ENCODE peak calls at places on chromosomes 13 and 19, in six cellular contexts. A is endodermal cell, D is AG04450, Z is ovary, S is Peyer's patch, Y is MM.1S. H is an unnamed sample.
A peak's percentile ranks its signal among the peaks of the same experiment; 100 is the strongest.

GRCh38 chr13:113364933-113365371 is 1.0 kb upstream of the GRTP1 start:
- DNase-seq in A (no peak), D (no peak), Z (peak; percentile 57), S (no peak), Y (no peak), H (no peak)

GRCh38 chr13:44837250-44837649 is 152.0 kb downstream of the NUFIP1 start:
- DNase-seq in A (no peak), D (peak; percentile 21), Z (no peak), S (no peak), Y (no peak), H (no peak)

GRCh38 chr19:8206147-8207087 is 2.8 kb upstream of the CERS4 start:
- DNase-seq in A (peak; percentile 71), D (no peak), Z (no peak), S (no peak), Y (no peak), H (no peak)

GRCh38 chr19:7868326-7868670 is 5.9 kb downstream of the PRR36 start:
- DNase-seq in A (no peak), D (no peak), Z (peak; percentile 56), S (no peak), Y (no peak), H (no peak)

GRCh38 chr19:46748325-46749109 is 2.3 kb upstream of the STRN4 start:
- DNase-seq in A (peak; percentile 93), D (no peak), Z (peak; percentile 69), S (peak; percentile 76), Y (peak; percentile 49), H (peak; percentile 84)

GRCh38 chr19:18412610-18413239 is 6.5 kb upstream of the SSBP4 start:
- DNase-seq in A (no peak), D (no peak), Z (no peak), S (no peak), Y (no peak), H (no peak)

GRCh38 chr19:57466489-57466888 is 9.5 kb upstream of the VN1R1 start:
- DNase-seq in A (no peak), D (no peak), Z (no peak), S (no peak), Y (no peak), H (no peak)

GRCh38 chr19:45075215-45076028 is 856 bp downstream of the ZNF296 start:
- DNase-seq in A (peak; percentile 88), D (no peak), Z (no peak), S (peak; percentile 91), Y (peak; percentile 94), H (peak; percentile 96)

GRCh38 chr13:94811753-94812152 is 99.4 kb upstream of the SOX21 start:
- DNase-seq in A (no peak), D (no peak), Z (no peak), S (no peak), Y (no peak), H (no peak)

DNA sequence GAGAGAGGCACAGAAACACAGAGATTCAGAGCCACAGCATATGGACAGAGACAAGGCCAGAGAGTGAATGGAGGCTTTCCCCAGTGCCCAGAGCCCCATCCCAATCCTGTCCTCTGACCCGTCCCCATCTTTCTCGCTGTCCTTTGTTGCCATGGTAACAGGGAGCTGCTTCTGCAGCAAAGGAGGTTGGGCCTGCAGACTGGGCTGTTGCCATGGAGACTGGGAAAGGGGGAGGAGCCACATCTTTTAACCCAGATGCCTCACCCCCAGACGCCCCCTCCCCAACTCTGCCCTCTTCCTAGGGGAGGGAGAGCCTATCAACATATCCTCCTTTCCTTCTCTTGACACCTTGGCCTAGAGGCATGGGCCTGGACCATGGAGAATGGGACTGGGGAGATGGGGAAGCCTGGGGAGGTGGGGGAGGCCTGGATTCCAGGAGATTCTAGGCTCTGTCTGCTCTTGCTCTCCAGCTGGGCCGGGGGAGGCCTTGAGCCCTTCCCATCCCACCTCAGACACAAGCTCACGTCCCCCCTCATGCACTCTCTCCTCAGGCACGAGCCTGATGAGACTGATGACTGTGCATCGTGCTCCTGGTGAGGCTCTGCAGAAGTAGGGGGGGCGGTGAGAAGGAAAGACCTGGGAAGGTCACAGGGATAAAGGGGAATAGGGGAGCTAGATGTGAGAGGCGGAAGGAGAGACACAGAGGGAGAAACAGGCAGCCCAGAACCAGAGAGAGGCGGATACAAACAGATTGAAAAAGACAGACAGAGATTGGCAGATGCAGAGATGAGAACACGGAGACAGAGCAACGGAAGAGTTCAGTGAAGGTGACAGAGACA is 2.1 kb upstream of the ATP1A3 start:
- DNase-seq in A (peak; percentile 78), D (no peak), Z (no peak), S (no peak), Y (no peak), H (no peak)
- H3K9me3 ChIP-seq in A (no peaks in the 10 kb centered on the region), D (no peaks in the 10 kb centered on the region), Z (no peaks in the 10 kb centered on the region), S (no peaks in the 10 kb centered on the region), Y (no peaks in the 10 kb centered on the region), H (no peaks in the 10 kb centered on the region)

GRCh38 chr19:13747098-13747453 is 17.2 kb upstream of the MRI1 start:
- DNase-seq in A (no peak), D (no peak), Z (no peak), S (no peak), Y (no peak), H (no peak)
- H3K27ac ChIP-seq in A (no peak overlapping the region), D (no peak overlapping the region), Z (peak overlapping the region; percentile 91), S (peak overlapping the region; percentile 93), Y (no peak overlapping the region), H (peak overlapping the region; percentile 37)

GRCh38 chr13:99955107-99955746 is 16.3 kb downstream of the ZIC5 start:
- DNase-seq in A (peak; percentile 74), D (no peak), Z (no peak), S (no peak), Y (no peak), H (no peak)
- H3K27me3 ChIP-seq in A (peaks cover 98% of the 10 kb centered on the region), D (peaks cover 80% of the 10 kb centered on the region), Z (peaks cover 2% of the 10 kb centered on the region), S (peaks cover 54% of the 10 kb centered on the region), Y (peaks cover 9% of the 10 kb centered on the region), H (peaks cover 86% of the 10 kb centered on the region)

GRCh38 chr13:28922341-28922740 is 102.2 kb downstream of the MTUS2 start:
- DNase-seq in A (no peak), D (no peak), Z (no peak), S (no peak), Y (no peak), H (no peak)
- H3K9me3 ChIP-seq in A (peaks cover 29% of the 10 kb centered on the region), D (peaks cover 29% of the 10 kb centered on the region), Z (no peaks in the 10 kb centered on the region), S (no peaks in the 10 kb centered on the region), Y (no peaks in the 10 kb centered on the region), H (no peaks in the 10 kb centered on the region)

DNA sequence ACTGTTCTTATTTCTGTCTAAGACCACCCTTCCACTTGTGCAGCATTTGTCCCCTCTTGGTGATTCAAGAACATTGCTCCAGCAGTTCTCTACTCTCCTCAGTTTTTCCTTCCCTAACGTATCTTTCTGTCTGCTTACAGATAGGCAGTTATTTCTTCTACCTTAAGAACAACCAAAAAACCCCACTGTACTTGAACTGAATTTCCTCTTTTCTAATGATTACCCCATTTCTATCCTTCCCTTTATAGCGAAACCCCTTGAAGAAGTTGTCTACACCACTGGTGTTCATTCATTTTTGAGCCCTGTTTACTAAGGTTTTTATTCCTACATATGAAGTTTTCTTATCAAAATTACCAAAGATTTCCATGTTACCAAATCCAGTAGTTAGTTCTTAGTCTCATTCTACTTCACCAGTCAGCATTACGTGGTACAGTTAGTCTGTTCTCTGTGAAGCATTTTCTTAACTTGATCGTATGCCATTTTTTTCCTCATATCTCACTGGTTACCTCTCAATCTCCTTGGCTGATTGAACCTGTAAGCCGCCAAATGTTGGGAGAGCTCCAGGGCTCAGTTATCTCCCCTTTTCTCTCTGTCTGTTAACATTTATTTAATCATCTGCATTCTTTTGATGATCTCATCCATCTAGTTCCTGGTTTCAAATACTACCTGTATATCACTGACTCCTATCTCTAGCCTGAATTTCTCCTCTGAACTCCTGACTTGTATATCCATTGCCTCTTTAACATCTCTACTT is 9.0 kb downstream of the LSM14A start:
- DNase-seq in A (no peak), D (no peak), Z (no peak), S (no peak), Y (no peak), H (no peak)
- H3K27ac ChIP-seq in A (no peak overlapping the region), D (no peak overlapping the region), Z (no peak overlapping the region), S (no peak overlapping the region), Y (no peak overlapping the region), H (no peak overlapping the region)

DNA sequence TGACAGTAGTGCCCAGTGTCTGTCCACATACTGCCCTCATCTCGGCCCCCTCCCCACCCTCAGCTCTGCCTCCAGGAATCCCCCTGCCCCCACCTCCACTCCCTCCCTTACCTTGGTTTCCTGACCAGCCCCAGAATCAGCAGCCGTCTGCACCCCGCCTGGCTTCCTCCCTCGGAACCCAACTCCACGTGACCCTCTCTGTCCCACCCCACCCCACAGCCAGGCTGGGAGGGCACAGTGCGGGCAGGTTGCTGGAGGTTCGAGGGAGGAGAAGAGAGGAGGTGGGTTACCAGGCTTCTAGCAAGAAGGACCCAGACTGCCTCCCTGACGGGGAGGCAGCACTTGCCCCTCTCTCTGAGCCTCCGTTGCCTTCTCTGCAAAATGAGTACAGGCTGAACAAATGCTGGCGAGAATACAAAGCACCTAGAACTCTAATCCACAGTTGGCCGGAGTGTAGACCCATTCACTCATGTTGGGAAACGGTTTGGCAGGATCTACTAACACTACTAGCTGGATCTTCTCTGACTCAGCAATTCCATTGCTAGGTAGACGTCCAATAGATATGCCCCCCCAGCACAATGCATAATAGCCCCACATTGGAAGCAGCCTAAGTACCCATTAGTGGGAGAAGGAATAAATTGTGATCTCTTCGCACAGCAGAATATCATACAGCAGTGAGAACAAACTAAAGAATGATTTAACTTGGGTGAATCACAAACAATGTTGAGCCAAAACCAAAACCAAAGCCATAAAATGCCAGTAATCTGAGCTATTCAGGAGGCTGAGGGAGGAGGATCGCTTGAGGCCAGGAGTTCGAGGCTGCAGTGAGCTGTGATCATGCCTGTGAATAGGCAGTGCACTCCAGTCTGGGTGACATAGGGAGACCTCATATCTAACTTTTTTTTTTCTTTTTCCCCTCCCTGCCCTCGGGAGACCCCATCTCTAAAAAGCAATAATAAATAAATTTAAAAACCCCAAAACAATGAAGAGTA is at the start of gene RASAL3:
- DNase-seq in A (peak; percentile 59), D (no peak), Z (no peak), S (no peak), Y (peak; percentile 73), H (no peak)
- H3K27me3 ChIP-seq in A (peaks cover 35% of the 10 kb centered on the region), D (peaks cover 22% of the 10 kb centered on the region), Z (no peaks in the 10 kb centered on the region), S (peaks cover 4% of the 10 kb centered on the region), Y (no peaks in the 10 kb centered on the region), H (peaks cover 24% of the 10 kb centered on the region)

GRCh38 chr19:22814124-22814523 is 18.0 kb upstream of the ZNF723 start:
- DNase-seq in A (no peak), D (no peak), Z (no peak), S (no peak), Y (no peak), H (no peak)
- H3K9me3 ChIP-seq in A (peaks cover 96% of the 10 kb centered on the region), D (peaks cover 37% of the 10 kb centered on the region), Z (no peaks in the 10 kb centered on the region), S (no peaks in the 10 kb centered on the region), Y (no peaks in the 10 kb centered on the region), H (no peaks in the 10 kb centered on the region)

GRCh38 chr19:50814883-50815282 is 8.7 kb downstream of the KLK1 start:
- DNase-seq in A (no peak), D (no peak), Z (no peak), S (no peak), Y (no peak), H (no peak)
- H3K27ac ChIP-seq in A (no peak overlapping the region), D (no peak overlapping the region), Z (no peak overlapping the region), S (no peak overlapping the region), Y (no peak overlapping the region), H (no peak overlapping the region)

H was measured in upper lobe of right lung.